ENCODE peak calls at places on chromosomes 11 and 22, in nine cellular contexts. C is GM23338; A is CD4-positive, CD25-positive, alpha-beta regulatory T cell; J is kidney; E is naive thymus-derived CD4-positive, alpha-beta T cell; I is breast epithelium; G is heart right ventricle; M is astrocyte; Y is GM23248. T is an unnamed sample.

GRCh38 chr22:46132830-46133587 is 17.3 kb upstream of the PPARA start:
- DNase-seq in C (no peak), A (no peak), J (peak; percentile 62), E (no peak), I (no peak), G (peak; percentile 11), M (no peak), Y (no peak), T (no peak)

GRCh38 chr11:64378335-64378884 is 19.4 kb downstream of the RPS6KA4 start:
- DNase-seq in C (no peak), A (no peak), J (peak; percentile 76), E (no peak), I (no peak), G (no peak), M (no peak), Y (peak; percentile 70), T (no peak)

GRCh38 chr11:102111787-102112653 is 1.8 kb downstream of the YAP1 start:
- DNase-seq in C (no peak), A (no peak), J (no peak), E (peak; percentile 24), I (no peak), G (no peak), M (peak; percentile 89), Y (peak; percentile 92), T (no peak)

GRCh38 chr11:32173435-32173834 is 82.6 kb downstream of the RCN1 start:
- DNase-seq in C (peak; percentile 88), A (no peak), J (peak; percentile 75), E (no peak), I (peak; percentile 22), G (peak; percentile 57), M (peak; percentile 39), Y (peak; percentile 87), T (peak; percentile 55)

GRCh38 chr11:101862410-101863233 is 52.2 kb upstream of the CEP126 start:
- DNase-seq in C (peak; percentile 79), A (no peak), J (no peak), E (no peak), I (no peak), G (no peak), M (peak; percentile 61), Y (peak; percentile 87), T (peak; percentile 81)

GRCh38 chr11:120333801-120334200 is 2.4 kb upstream of the ARHGEF12 start:
- DNase-seq in C (no peak), A (no peak), J (no peak), E (no peak), I (no peak), G (no peak), M (no peak), Y (no peak), T (no peak)

GRCh38 chr11:22476589-22476988 is 138.4 kb downstream of the SLC17A6 start:
- DNase-seq in C (no peak), A (no peak), J (no peak), E (no peak), I (no peak), G (no peak), M (no peak), Y (no peak), T (no peak)

GRCh38 chr22:24402460-24403192 is 24.8 kb upstream of the ADORA2A start:
- DNase-seq in C (no peak), A (no peak), J (peak; percentile 90), E (no peak), I (peak; percentile 83), G (peak; percentile 49), M (peak; percentile 93), Y (peak; percentile 92), T (no peak)

GRCh38 chr11:130771708-130772107 is 144.6 kb downstream of the SNX19 start:
- DNase-seq in C (no peak), A (no peak), J (no peak), E (no peak), I (no peak), G (no peak), M (no peak), Y (peak; percentile 87), T (no peak)

GRCh38 chr11:1742371-1742770 is 8.0 kb downstream of the IFITM10 start:
- DNase-seq in C (no peak), A (no peak), J (no peak), E (no peak), I (no peak), G (no peak), M (no peak), Y (no peak), T (no peak)

GRCh38 chr11:110856993-110857812 is 145.0 kb upstream of the ARHGAP20 start:
- DNase-seq in C (no peak), A (no peak), J (no peak), E (no peak), I (no peak), G (no peak), M (peak; percentile 47), Y (peak; percentile 46), T (no peak)

GRCh38 chr22:26642465-26643367 is 14.7 kb upstream of the MIAT start:
- DNase-seq in C (peak; percentile 71), A (peak; percentile 59), J (no peak), E (no peak), I (no peak), G (peak; percentile 54), M (peak; percentile 36), Y (no peak), T (no peak)

GRCh38 chr11:69540118-69541000 is 58.9 kb downstream of the LINC01488 start:
- DNase-seq in C (peak; percentile 62), A (no peak), J (peak; percentile 83), E (no peak), I (no peak), G (peak; percentile 70), M (no peak), Y (no peak), T (no peak)

GRCh38 chr22:39103431-39103830 is 6.4 kb downstream of the APOBEC3H start:
- DNase-seq in C (no peak), A (no peak), J (no peak), E (no peak), I (no peak), G (no peak), M (no peak), Y (no peak), T (no peak)

GRCh38 chr11:119316729-119317591 is at the start of gene MCAM:
- DNase-seq in C (peak; percentile 66), A (no peak), J (peak; percentile 88), E (no peak), I (no peak), G (peak; percentile 58), M (no peak), Y (peak; percentile 56), T (peak; percentile 45)

GRCh38 chr22:39522567-39523300 is 2.4 kb downstream of the ATF4 start:
- DNase-seq in C (no peak), A (no peak), J (peak; percentile 42), E (no peak), I (no peak), G (no peak), M (peak; percentile 49), Y (peak; percentile 92), T (no peak)

DNA sequence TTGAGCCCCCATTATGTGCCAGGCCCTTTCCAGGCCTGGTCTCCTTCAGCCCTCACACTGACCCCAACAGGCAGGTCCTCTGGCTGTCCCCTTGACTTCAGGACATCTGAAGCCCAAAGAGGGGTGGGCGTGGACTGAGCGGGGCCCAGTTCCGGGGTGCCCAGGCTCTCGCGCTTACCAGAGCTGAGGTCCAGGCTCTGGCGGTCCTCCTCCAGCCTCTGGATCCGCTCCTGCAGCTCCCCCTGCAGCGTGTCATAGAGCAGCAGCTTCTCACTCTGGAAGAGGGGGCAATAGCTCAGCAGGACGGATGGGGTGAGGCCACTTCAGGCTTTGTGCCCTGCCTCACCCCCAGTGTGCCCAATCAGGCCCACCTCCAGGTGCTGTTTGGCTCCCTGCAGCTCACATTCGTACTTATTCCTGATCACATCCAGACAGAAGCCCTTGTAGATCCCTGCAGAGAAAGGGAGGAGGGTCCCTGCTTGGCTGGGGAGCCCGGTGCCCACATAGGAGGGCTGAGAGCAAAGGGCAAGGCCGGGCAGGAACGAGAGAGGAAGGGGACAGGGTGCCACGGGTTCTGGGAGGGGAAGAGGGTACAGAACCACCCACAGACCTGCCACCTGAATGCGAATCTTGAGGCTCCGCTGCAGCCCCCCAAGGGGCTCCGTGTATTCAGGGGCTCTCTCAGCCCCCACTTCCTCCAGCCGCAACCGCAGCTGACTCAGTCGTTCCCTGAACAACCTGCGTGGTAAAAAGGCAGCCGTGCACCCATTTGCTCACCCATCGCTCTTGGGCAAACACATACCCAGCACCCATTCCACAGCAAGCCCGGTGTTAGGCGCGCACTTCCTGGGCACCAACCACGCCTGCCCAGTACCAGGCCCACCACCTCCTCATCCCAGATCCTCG is 4.1 kb downstream of the BRMS1 start:
- DNase-seq in C (no peak), A (no peak), J (peak; percentile 60), E (no peak), I (no peak), G (no peak), M (no peak), Y (no peak), T (no peak)
- H3K4me1 ChIP-seq in C (peaks cover 21% of the 10 kb centered on the region), A (peaks cover 41% of the 10 kb centered on the region), J (peaks cover 20% of the 10 kb centered on the region), E (peaks cover 28% of the 10 kb centered on the region), I (peaks cover 4% of the 10 kb centered on the region), G (peaks cover 30% of the 10 kb centered on the region), M (peaks cover 44% of the 10 kb centered on the region), Y (peaks cover 22% of the 10 kb centered on the region), T (peaks cover 12% of the 10 kb centered on the region)

GRCh38 chr11:45205978-45206377 is 59.5 kb downstream of the PRDM11 start:
- DNase-seq in C (no peak), A (no peak), J (no peak), E (no peak), I (no peak), G (no peak), M (no peak), Y (no peak), T (no peak)
- H3K4me1 ChIP-seq in C (peaks cover 14% of the 10 kb centered on the region), A (no peaks in the 10 kb centered on the region), J (peaks cover 8% of the 10 kb centered on the region), E (no peaks in the 10 kb centered on the region), I (no peaks in the 10 kb centered on the region), G (peaks cover 33% of the 10 kb centered on the region), M (peaks cover 10% of the 10 kb centered on the region), Y (peaks cover 5% of the 10 kb centered on the region), T (no peaks in the 10 kb centered on the region)

GRCh38 chr11:68199295-68199987 is 13.7 kb downstream of the KMT5B start:
- DNase-seq in C (no peak), A (no peak), J (no peak), E (no peak), I (no peak), G (no peak), M (no peak), Y (no peak), T (no peak)

GRCh38 chr11:68206211-68206610 is 6.9 kb downstream of the KMT5B start:
- DNase-seq in C (peak; percentile 88), A (peak; percentile 60), J (no peak), E (peak; percentile 52), I (no peak), G (no peak), M (peak; percentile 32), Y (peak; percentile 75), T (no peak)

GRCh38 chr11:68200639-68201038 is 12.5 kb downstream of the KMT5B start:
- DNase-seq in C (no peak), A (no peak), J (no peak), E (no peak), I (no peak), G (no peak), M (peak; percentile 40), Y (peak; percentile 93), T (no peak)

GRCh38 chr11:68202165-68202564 is 10.9 kb downstream of the KMT5B start:
- DNase-seq in C (no peak), A (no peak), J (no peak), E (no peak), I (no peak), G (no peak), M (no peak), Y (no peak), T (no peak)

GRCh38 chr11:68204402-68204801 is 8.7 kb downstream of the KMT5B start:
- DNase-seq in C (no peak), A (no peak), J (no peak), E (no peak), I (no peak), G (no peak), M (no peak), Y (no peak), T (no peak)
- H3K4me1 ChIP-seq in C (peaks cover 31% of the 10 kb centered on the region), A (peaks cover 27% of the 10 kb centered on the region), J (peaks cover 11% of the 10 kb centered on the region), E (peaks cover 16% of the 10 kb centered on the region), I (no peaks in the 10 kb centered on the region), G (peaks cover 55% of the 10 kb centered on the region), M (peaks cover 2% of the 10 kb centered on the region), Y (peaks cover 27% of the 10 kb centered on the region), T (peaks cover 7% of the 10 kb centered on the region)

GRCh38 chr11:20042717-20043392 is 117.4 kb downstream of the DBX1 start:
- DNase-seq in C (peak; percentile 24), A (no peak), J (no peak), E (no peak), I (no peak), G (no peak), M (no peak), Y (no peak), T (no peak)
- H3K4me1 ChIP-seq in C (peaks cover 16% of the 10 kb centered on the region), A (no peaks in the 10 kb centered on the region), J (peaks cover 14% of the 10 kb centered on the region), E (no peaks in the 10 kb centered on the region), I (no peaks in the 10 kb centered on the region), G (peaks cover 5% of the 10 kb centered on the region), M (peaks cover 6% of the 10 kb centered on the region), Y (peaks cover 8% of the 10 kb centered on the region), T (peaks cover 41% of the 10 kb centered on the region)

T was measured in Caco-2.